ENCODE peak calls at places on chromosome 11, in six cellular contexts. P is CD4-positive, alpha-beta T cell; A is fibroblast of villous mesenchyme; U is hepatocyte; Z is fibroblast of the aortic adventitia; K is DND-41. L is an unnamed sample.

GRCh38 chr11:71498091-71498490 is 29.0 kb upstream of the KRTAP5-7 start:
- DNase-seq in P (no peak), A (no peak), U (no peak), Z (no peak), K (no peak), L (no peak)

GRCh38 chr11:11265994-11266606 is 87.0 kb downstream of the CSNK2A3 start:
- DNase-seq in P (peak; percentile 60), A (peak; percentile 10), U (peak; percentile 68), Z (peak; percentile 4), K (peak; percentile 63), L (peak; percentile 74)

GRCh38 chr11:60390389-60390788 is 5.9 kb upstream of the MS4A14 start:
- DNase-seq in P (no peak), A (no peak), U (no peak), Z (no peak), K (no peak), L (no peak)

GRCh38 chr11:74206746-74207145 is 35.7 kb downstream of the PPME1 start:
- DNase-seq in P (no peak), A (no peak), U (no peak), Z (no peak), K (no peak), L (no peak)

GRCh38 chr11:34305095-34305692 is 52.6 kb downstream of the ABTB2 start:
- DNase-seq in P (no peak), A (peak; percentile 44), U (no peak), Z (no peak), K (no peak), L (no peak)

GRCh38 chr11:31236052-31236652 is 133.4 kb downstream of the DCDC1 start:
- DNase-seq in P (no peak), A (peak; percentile 2), U (no peak), Z (peak; percentile 20), K (no peak), L (no peak)

GRCh38 chr11:75100314-75100713 is 3.6 kb upstream of the OR2AT4 start:
- DNase-seq in P (no peak), A (peak; percentile 46), U (no peak), Z (peak; percentile 51), K (no peak), L (peak; percentile 61)

GRCh38 chr11:87966744-87967143 is 208.5 kb downstream of the RAB38 start:
- DNase-seq in P (no peak), A (no peak), U (no peak), Z (no peak), K (no peak), L (no peak)

GRCh38 chr11:70763606-70764005 is 365.3 kb downstream of the CTTN start:
- DNase-seq in P (no peak), A (no peak), U (no peak), Z (peak; percentile 2), K (no peak), L (no peak)

GRCh38 chr11:27703453-27703852 is 3.2 kb upstream of the BDNF start:
- DNase-seq in P (no peak), A (peak; percentile 56), U (no peak), Z (peak; percentile 76), K (no peak), L (no peak)

GRCh38 chr11:65575568-65576231 is at the start of gene EHBP1L1:
- DNase-seq in P (peak; percentile 80), A (peak; percentile 53), U (peak; percentile 85), Z (peak; percentile 54), K (peak; percentile 84), L (peak; percentile 88)

GRCh38 chr11:68935516-68936357 is 32.0 kb downstream of the IGHMBP2 start:
- DNase-seq in P (no peak), A (no peak), U (no peak), Z (no peak), K (no peak), L (no peak)

GRCh38 chr11:66579017-66579606 is 10.7 kb upstream of the CTSF start:
- DNase-seq in P (peak; percentile 73), A (peak; percentile 75), U (peak; percentile 85), Z (peak; percentile 74), K (peak; percentile 72), L (peak; percentile 90)

GRCh38 chr11:117638913-117639543 is 158.0 kb downstream of the DSCAML1 start:
- DNase-seq in P (no peak), A (no peak), U (no peak), Z (no peak), K (no peak), L (no peak)

GRCh38 chr11:117856892-117857291 is 19.6 kb downstream of the FXYD6 start:
- DNase-seq in P (no peak), A (no peak), U (no peak), Z (no peak), K (no peak), L (no peak)

GRCh38 chr11:58508814-58509213 is 909 bp upstream of the OR5B21 start:
- DNase-seq in P (no peak), A (no peak), U (no peak), Z (no peak), K (no peak), L (no peak)

GRCh38 chr11:22774716-22775115 is 54.9 kb downstream of the SVIP start:
- DNase-seq in P (no peak), A (no peak), U (no peak), Z (no peak), K (no peak), L (no peak)

GRCh38 chr11:9459573-9460321 is 1.1 kb upstream of the ZNF143 start:
- DNase-seq in P (peak; percentile 7), A (peak; percentile 76), U (peak; percentile 53), Z (peak; percentile 69), K (peak; percentile 43), L (peak; percentile 61)

GRCh38 chr11:103091024-103091423 is 936 bp downstream of the DCUN1D5 start:
- DNase-seq in P (no peak), A (peak; percentile 22), U (peak; percentile 14), Z (peak; percentile 23), K (peak; percentile 18), L (peak; percentile 5)

GRCh38 chr11:86676533-86677154 is 4.2 kb upstream of the ME3 start:
- DNase-seq in P (no peak), A (no peak), U (peak; percentile 32), Z (no peak), K (no peak), L (no peak)

GRCh38 chr11:36165638-36166389 is 123.4 kb downstream of the COMMD9 start:
- DNase-seq in P (no peak), A (no peak), U (no peak), Z (no peak), K (no peak), L (no peak)

GRCh38 chr11:96390403-96390830 is 604 bp downstream of the JRKL start:
- DNase-seq in P (no peak), A (peak; percentile 64), U (no peak), Z (peak; percentile 67), K (no peak), L (no peak)

GRCh38 chr11:126132319-126132718 is 69.7 kb upstream of the CDON start:
- DNase-seq in P (no peak), A (no peak), U (peak; percentile 73), Z (peak; percentile 79), K (no peak), L (no peak)

GRCh38 chr11:26537341-26537740 is 34.7 kb downstream of the MUC15 start:
- DNase-seq in P (no peak), A (no peak), U (no peak), Z (no peak), K (no peak), L (no peak)

GRCh38 chr11:76604081-76604601 is 66.4 kb downstream of the LRRC32 start:
- DNase-seq in P (no peak), A (no peak), U (no peak), Z (no peak), K (no peak), L (no peak)

GRCh38 chr11:23865341-23865975 is 631.4 kb upstream of the LUZP2 start:
- DNase-seq in P (no peak), A (peak; percentile 56), U (no peak), Z (no peak), K (no peak), L (no peak)

GRCh38 chr11:68342459-68343158 is 30.2 kb downstream of the LRP5 start:
- DNase-seq in P (no peak), A (no peak), U (peak; percentile 64), Z (no peak), K (no peak), L (no peak)

GRCh38 chr11:20163778-20164133 is 3.5 kb upstream of the DBX1 start:
- DNase-seq in P (no peak), A (no peak), U (no peak), Z (no peak), K (no peak), L (no peak)
- TF ChIP-seq CTCF in P (no peak), A (no peak), U (no peak), Z (no peak), K (no peak), L (no peak)

GRCh38 chr11:106415510-106415909 is 338.0 kb downstream of the AASDHPPT start:
- DNase-seq in P (no peak), A (no peak), U (peak; percentile 42), Z (no peak), K (no peak), L (no peak)
- TF ChIP-seq CTCF in P (no peak), A (no peak), U (peak; percentile 36), Z (no peak), K (no peak), L (no peak)

GRCh38 chr11:46898396-46899095 is 19.8 kb downstream of the LRP4 start:
- DNase-seq in P (no peak), A (no peak), U (no peak), Z (no peak), K (no peak), L (no peak)

GRCh38 chr11:46895821-46896220 is 22.5 kb downstream of the LRP4 start:
- DNase-seq in P (no peak), A (no peak), U (no peak), Z (no peak), K (no peak), L (no peak)

GRCh38 chr11:46894961-46895360 is 23.4 kb downstream of the LRP4 start:
- DNase-seq in P (no peak), A (no peak), U (no peak), Z (no peak), K (no peak), L (no peak)

GRCh38 chr11:46894506-46894905 is 23.8 kb downstream of the LRP4 start:
- DNase-seq in P (no peak), A (no peak), U (no peak), Z (no peak), K (no peak), L (no peak)

GRCh38 chr11:46896719-46897406 is 21.5 kb downstream of the LRP4 start:
- DNase-seq in P (no peak), A (peak; percentile 46), U (peak; percentile 74), Z (no peak), K (peak; percentile 18), L (no peak)
- TF ChIP-seq CTCF in P (peak; percentile 14), A (peak; percentile 34), U (peak; percentile 43), Z (no peak), K (peak; percentile 65), L (peak; percentile 35)

GRCh38 chr11:5486003-5486402 is 2.5 kb upstream of the OR52D1 start:
- DNase-seq in P (no peak), A (no peak), U (no peak), Z (no peak), K (no peak), L (no peak)
- TF ChIP-seq CTCF in P (no peak), A (no peak), U (no peak), Z (no peak), K (no peak), L (no peak)

DNA sequence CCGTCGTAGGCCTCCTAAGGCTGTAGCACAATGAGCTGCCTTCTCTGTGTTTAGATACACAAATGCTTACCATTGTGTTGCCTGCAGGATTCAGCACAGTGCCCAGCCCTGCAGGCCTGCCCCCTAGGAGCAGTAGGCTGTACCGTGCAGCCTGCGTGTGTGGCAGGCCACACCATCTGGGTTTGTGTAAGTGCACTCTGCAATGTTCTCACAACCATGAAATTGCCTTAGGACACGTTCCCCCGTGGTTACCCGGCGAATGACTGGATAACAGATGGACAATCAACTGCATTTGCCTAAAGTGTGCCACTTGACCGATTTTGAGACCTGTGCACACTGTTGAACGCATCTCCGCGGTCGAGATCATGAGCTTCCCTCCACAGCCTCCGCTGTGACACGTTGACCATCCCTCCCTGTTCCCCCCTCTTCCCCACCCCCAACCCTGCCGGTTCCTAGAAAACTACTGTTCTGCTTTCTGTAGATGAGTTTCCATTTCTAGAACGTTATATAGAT is 22.1 kb upstream of the CTSD start:
- DNase-seq in P (no peak), A (no peak), U (no peak), Z (no peak), K (no peak), L (no peak)
- TF ChIP-seq CTCF in P (no peak), A (no peak), U (no peak), Z (no peak), K (no peak), L (no peak)

L was measured in activated CD8-positive, alpha-beta T cell treated with anti-CD3 and anti-CD28 coated beads for 36 hours.